ENCODE peak calls at places on chromosomes 4 and X, in four cellular contexts. Z is astrocyte of the cerebellum; X is HL-60; B is stimulated activated CD4-positive, alpha-beta T cell treated with anti-CD3 and anti-CD28 coated beads, TNF-alpha, amount 100 ng/mL, for 48 hours. V is an unnamed sample.

GRCh38 chr4:33543941-33544450 is 2700.3 kb downstream of the ARAP2 start:
- DNase-seq in B (no peak), Z (no peak), X (peak; percentile 56), V (no peak)

GRCh38 chrX:14591976-14592375 is 62.6 kb downstream of the GLRA2 start:
- DNase-seq in B (no peak), Z (no peak), X (no peak), V (no peak)

GRCh38 chrX:39903937-39904336 is 193.8 kb downstream of the BCOR start:
- DNase-seq in X (no peak), Z (peak; percentile 15), B (no peak), V (no peak)

GRCh38 chrX:149962859-149963757 is 24.8 kb upstream of the EOLA2 start:
- DNase-seq in Z (peak; percentile 24), B (peak; percentile 8), X (no peak), V (peak; percentile 64)

GRCh38 chr4:151100517-151100916 is 1.1 kb downstream of the RPS3A start:
- DNase-seq in B (no peak), Z (no peak), X (no peak), V (no peak)

GRCh38 chr4:79652232-79652631 is 244.2 kb upstream of the GK2 start:
- DNase-seq in Z (peak; percentile 0), B (no peak), X (no peak), V (no peak)

GRCh38 chr4:13597604-13598003 is 29.9 kb downstream of the BOD1L1 start:
- DNase-seq in X (no peak), Z (no peak), B (no peak), V (no peak)

GRCh38 chr4:28279249-28279648 is 1418.6 kb downstream of the STIM2 start:
- DNase-seq in Z (no peak), X (no peak), B (no peak), V (no peak)

GRCh38 chrX:147735364-147735763 is 176.4 kb upstream of the FMR1 start:
- DNase-seq in X (no peak), B (no peak), Z (no peak), V (no peak)

GRCh38 chrX:21946925-21947641 is 6.6 kb downstream of the SMS start:
- DNase-seq in B (no peak), Z (no peak), X (no peak), V (no peak)

GRCh38 chr4:12499693-12500092 is 984.4 kb downstream of the RAB28 start:
- DNase-seq in X (no peak), Z (no peak), B (no peak), V (no peak)

GRCh38 chr4:3291411-3291968 is 1.3 kb upstream of the RGS12 start:
- DNase-seq in X (no peak), B (no peak), Z (no peak), V (no peak)

GRCh38 chr4:10164877-10165283 is 48.3 kb upstream of the WDR1 start:
- DNase-seq in Z (no peak), B (no peak), X (no peak), V (peak; percentile 62)

GRCh38 chr4:104015680-104016079 is 295.9 kb upstream of the TACR3 start:
- DNase-seq in B (no peak), X (no peak), Z (no peak), V (no peak)

GRCh38 chrX:153981771-153982533 is 9.4 kb downstream of the TMEM187 start:
- DNase-seq in Z (no peak), X (peak; percentile 75), B (no peak), V (peak; percentile 87)

GRCh38 chr4:1488831-1489638 is 82.8 kb upstream of the NKX1-1 start:
- DNase-seq in B (no peak), Z (no peak), X (no peak), V (no peak)

GRCh38 chr4:52106701-52107100 is 55.6 kb downstream of the SPATA18 start:
- DNase-seq in X (no peak), B (no peak), Z (no peak), V (no peak)